ENCODE peak calls at places on chromosome 2, in four cellular contexts. W, S, C and F are unnamed samples.

GRCh38 chr2:237894396-237894979 is 35.1 kb downstream of the RAMP1 start:
- DNase-seq in C (no peak), W (no peak), S (no peak), F (no peak)

GRCh38 chr2:21220930-21221329 is 97.2 kb downstream of the TDRD15 start:
- DNase-seq in W (no peak), S (no peak), C (no peak), F (no peak)

GRCh38 chr2:164335128-164335527 is 286.2 kb downstream of the GRB14 start:
- DNase-seq in C (no peak), W (no peak), S (no peak), F (no peak)

GRCh38 chr2:129754431-129754830 is 225.0 kb upstream of the RAB6C start:
- DNase-seq in W (no peak), S (peak), C (no peak), F (no peak)

GRCh38 chr2:36561223-36561944 is 36.6 kb downstream of the FEZ2 start:
- DNase-seq in W (no peak), S (no peak), C (no peak), F (peak)

GRCh38 chr2:37500031-37500430 is 155.6 kb downstream of the QPCT start:
- DNase-seq in C (no peak), S (no peak), W (no peak), F (no peak)

GRCh38 chr2:205364261-205364660 is 318.0 kb upstream of the NRP2 start:
- DNase-seq in S (no peak), C (no peak), W (no peak), F (no peak)

GRCh38 chr2:215841175-215841816 is 172.1 kb downstream of the MREG start:
- DNase-seq in C (no peak), W (no peak), S (no peak), F (no peak)

GRCh38 chr2:25251032-25251460 is 82.7 kb upstream of the POMC start:
- DNase-seq in S (no peak), W (no peak), C (no peak), F (no peak)

GRCh38 chr2:200640171-200640570 is 54.4 kb downstream of the AOX1 start:
- DNase-seq in C (no peak), W (no peak), S (no peak), F (no peak)

GRCh38 chr2:222907790-222908431 is 47.1 kb downstream of the ACSL3 start:
- DNase-seq in C (no peak), W (no peak), S (no peak), F (no peak)

GRCh38 chr2:179876266-179876665 is 14.9 kb upstream of the ZNF385B start:
- DNase-seq in C (no peak), W (no peak), S (no peak), F (no peak)

GRCh38 chr2:229775614-229776313 is 61.4 kb upstream of the DNER start:
- DNase-seq in S (no peak), C (no peak), W (no peak), F (no peak)

GRCh38 chr2:111534816-111535803 is 348.9 kb downstream of the ANAPC1 start:
- DNase-seq in C (no peak), S (no peak), W (no peak), F (peak)

GRCh38 chr2:230906471-230907230 is 18.4 kb downstream of the GPR55 start:
- DNase-seq in S (no peak), W (no peak), C (no peak), F (no peak)

GRCh38 chr2:165274698-165275097 is 35.5 kb downstream of the SCN2A start:
- DNase-seq in C (peak), W (no peak), S (peak), F (no peak)

GRCh38 chr2:202689898-202690297 is 55.1 kb downstream of the FAM117B start:
- DNase-seq in W (no peak), C (no peak), S (no peak), F (no peak)

GRCh38 chr2:102342888-102343287 is 12.7 kb upstream of the IL18R1 start:
- DNase-seq in S (peak), C (no peak), W (no peak), F (no peak)

GRCh38 chr2:217108575-217109027 is 248.7 kb upstream of the TNP1 start:
- DNase-seq in C (no peak), W (no peak), S (no peak), F (no peak)

GRCh38 chr2:216216951-216217903 is 108.1 kb downstream of the XRCC5 start:
- DNase-seq in C (no peak), S (no peak), W (no peak), F (peak)

GRCh38 chr2:17300141-17300540 is 218.1 kb downstream of the RAD51AP2 start:
- DNase-seq in C (no peak), S (no peak), W (no peak), F (no peak)

GRCh38 chr2:136110528-136110927 is 7.4 kb downstream of the CXCR4 start:
- DNase-seq in S (no peak), C (no peak), W (no peak), F (no peak)

GRCh38 chr2:46610014-46610413 is 130.6 kb downstream of the TMEM247 start:
- DNase-seq in W (no peak), C (no peak), S (no peak), F (no peak)

DNA sequence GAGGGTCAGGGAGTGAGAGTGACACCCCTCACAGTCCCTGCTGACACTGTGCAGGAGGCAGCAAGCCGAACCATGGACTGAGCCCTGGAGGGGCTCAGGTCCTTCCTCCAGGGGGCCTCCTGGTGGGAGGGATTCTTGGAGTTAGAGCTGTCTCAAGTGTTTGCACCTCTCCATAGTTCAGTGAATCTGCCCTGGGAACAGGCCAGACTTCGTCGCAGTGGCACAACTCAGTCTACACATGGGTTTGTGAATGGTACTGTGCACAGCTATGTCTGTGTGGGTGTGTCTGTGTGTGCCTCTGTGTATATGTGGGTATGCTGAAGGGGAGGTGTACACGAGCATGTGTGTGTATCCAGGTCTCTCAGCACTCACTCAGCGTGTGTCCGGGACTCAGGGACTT is 36.4 kb downstream of the PAX8 start:
- DNase-seq in C (no peak), S (no peak), W (no peak), F (no peak)
- TF ChIP-seq POLR2A in C (no peak), S (no peak), W (peak), F (no peak)

GRCh38 chr2:9630001-9630749 is 622 bp downstream of the YWHAQ start:
- DNase-seq in S (peak), W (peak), C (peak), F (no peak)
- TF ChIP-seq POLR2A in S (peak), W (no peak), C (no peak), F (peak)

DNA sequence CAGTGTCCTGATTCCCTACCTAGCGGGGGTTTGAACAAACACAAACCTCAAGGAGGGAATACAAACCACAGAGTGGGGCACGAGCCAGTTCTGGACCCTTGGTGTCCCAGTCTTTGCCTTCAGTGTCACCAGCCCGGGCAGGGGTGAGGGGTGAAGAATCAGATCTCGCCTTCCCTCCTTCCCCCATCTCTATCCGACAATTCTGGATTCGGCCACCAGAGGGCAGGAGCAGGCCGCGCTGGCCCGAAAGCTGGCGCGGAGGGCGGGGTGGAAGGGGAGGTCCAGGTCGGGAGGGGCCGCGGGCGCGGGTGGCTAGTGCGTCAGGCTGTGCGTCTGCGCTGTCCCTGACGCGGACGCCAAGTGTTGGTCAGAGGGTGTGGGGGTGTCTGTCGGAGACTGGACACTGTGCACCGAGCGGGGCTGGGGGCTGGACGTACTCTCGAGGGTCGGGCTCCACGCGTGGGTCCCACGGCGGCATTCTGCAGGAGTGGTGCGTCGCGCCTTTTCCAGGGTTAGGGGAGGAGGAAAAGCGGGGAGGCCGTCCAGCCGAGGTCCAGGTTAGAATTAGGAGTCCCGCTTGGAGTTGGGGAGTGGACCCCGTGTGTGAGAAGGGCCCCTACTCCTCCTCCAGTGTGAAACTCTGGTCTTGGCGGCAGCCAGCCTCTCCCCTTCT is 2.9 kb upstream of the CRYBA2 start:
- DNase-seq in S (peak), C (peak), W (peak), F (peak)
- TF ChIP-seq POLR2A in S (peak), C (no peak), W (no peak), F (peak)

GRCh38 chr2:74488643-74489481 is 6.0 kb downstream of the TTC31 start:
- DNase-seq in S (no peak), W (no peak), C (no peak), F (no peak)

GRCh38 chr2:74486141-74486540 is 3.3 kb downstream of the TTC31 start:
- DNase-seq in C (no peak), W (no peak), S (no peak), F (no peak)

GRCh38 chr2:74481432-74481831 is 1.4 kb downstream of the CCDC142 start:
- DNase-seq in C (no peak), W (no peak), S (no peak), F (no peak)

GRCh38 chr2:74481961-74482800 is 617 bp downstream of the CCDC142 start:
- DNase-seq in C (no peak), W (peak), S (no peak), F (no peak)

DNA sequence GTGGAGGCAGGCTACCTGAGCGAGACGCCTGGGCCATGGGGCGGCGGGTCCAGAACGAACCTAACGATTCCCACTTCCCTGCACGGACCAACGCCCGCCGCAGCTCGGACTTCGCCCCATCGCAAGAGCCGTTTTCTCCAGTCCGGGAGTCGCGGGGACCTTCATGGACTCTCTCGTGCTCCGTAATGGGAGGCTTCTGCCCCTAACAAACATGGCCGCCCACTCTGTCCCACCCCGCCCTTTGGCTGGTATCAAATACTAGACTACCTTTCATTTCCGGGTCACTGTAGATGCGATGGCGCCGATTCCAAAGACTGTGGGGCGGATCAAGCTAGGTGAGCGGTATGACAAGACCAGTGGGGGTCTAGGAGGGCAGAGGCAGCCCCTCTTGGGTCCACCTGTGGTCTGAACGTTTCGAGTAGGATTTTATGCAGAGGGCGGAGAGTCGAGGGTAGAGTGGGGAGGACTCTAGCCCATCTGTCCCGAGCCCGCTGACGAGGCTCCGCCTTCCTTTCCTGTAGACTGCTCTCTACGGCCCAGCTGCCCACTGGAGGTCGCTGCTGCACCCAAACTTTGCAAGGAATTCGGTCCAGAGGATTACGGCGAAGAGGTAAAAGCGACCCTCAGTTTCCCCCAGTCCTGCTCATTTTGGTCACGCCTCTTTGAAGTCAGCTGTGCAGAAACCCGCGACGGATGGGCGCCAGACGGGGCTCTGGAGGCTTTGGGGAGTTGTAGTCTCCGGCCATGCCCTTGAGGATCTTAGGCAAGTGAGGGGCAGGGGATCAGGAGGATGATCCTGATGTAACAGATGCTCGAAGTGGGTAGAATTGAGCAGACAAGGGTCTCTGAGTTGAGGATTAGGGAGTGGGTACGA is at the start of the genes CCDC142 and TTC31:
- DNase-seq in C (peak), W (peak), S (peak), F (peak)
- TF ChIP-seq POLR2A in C (peak), W (peak), S (peak), F (peak)

GRCh38 chr2:27737676-27738348 is 33.7 kb upstream of the MRPL33 start:
- DNase-seq in W (no peak), S (no peak), C (no peak), F (no peak)

GRCh38 chr2:27736031-27736889 is 35.3 kb upstream of the MRPL33 start:
- DNase-seq in W (no peak), C (no peak), S (no peak), F (no peak)

GRCh38 chr2:27736890-27737204 is 34.7 kb upstream of the MRPL33 start:
- DNase-seq in W (no peak), S (no peak), C (no peak), F (no peak)

GRCh38 chr2:27734305-27734704 is 37.2 kb upstream of the MRPL33 start:
- DNase-seq in W (no peak), C (no peak), S (no peak), F (no peak)

DNA sequence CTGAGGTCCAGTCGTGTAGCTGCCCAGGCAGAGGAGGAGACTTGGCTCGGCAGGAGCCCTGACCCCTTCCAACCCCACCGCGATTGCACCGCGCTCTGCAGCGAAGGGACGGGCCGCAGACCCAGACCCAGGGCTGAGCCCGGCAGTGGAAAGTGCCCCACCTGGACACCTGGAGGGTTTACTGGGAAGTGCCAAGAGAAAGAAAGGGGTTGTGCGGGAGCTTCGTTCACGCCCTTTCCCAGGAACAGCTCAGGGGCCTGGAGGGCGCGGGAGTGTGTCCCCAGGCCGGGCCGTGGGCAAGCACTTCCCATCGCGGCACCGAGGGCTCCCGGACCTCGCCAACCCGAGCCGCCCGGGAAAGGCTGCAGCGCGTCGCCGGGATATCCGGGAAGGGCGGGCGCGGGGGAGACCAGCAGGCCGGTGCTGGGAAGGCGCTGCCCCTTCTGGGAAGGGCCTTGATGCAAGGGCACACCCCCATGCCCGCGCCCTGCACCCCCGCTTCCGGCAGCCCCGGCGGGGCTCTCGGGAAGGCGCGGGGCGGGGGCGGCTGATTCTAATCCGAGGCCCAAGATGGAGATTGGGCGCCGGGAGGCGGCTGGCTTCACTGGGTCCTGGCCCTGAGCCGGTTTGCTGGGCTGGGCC is 36.1 kb upstream of the MRPL33 start:
- DNase-seq in C (peak), S (peak), W (no peak), F (peak)
- TF ChIP-seq POLR2A in C (peak), S (peak), W (no peak), F (peak)

GRCh38 chr2:60539177-60539576 is 14.3 kb downstream of the BCL11A start:
- DNase-seq in W (no peak), C (no peak), S (no peak), F (no peak)
- TF ChIP-seq POLR2A in W (no peak), C (no peak), S (no peak), F (no peak)

DNA sequence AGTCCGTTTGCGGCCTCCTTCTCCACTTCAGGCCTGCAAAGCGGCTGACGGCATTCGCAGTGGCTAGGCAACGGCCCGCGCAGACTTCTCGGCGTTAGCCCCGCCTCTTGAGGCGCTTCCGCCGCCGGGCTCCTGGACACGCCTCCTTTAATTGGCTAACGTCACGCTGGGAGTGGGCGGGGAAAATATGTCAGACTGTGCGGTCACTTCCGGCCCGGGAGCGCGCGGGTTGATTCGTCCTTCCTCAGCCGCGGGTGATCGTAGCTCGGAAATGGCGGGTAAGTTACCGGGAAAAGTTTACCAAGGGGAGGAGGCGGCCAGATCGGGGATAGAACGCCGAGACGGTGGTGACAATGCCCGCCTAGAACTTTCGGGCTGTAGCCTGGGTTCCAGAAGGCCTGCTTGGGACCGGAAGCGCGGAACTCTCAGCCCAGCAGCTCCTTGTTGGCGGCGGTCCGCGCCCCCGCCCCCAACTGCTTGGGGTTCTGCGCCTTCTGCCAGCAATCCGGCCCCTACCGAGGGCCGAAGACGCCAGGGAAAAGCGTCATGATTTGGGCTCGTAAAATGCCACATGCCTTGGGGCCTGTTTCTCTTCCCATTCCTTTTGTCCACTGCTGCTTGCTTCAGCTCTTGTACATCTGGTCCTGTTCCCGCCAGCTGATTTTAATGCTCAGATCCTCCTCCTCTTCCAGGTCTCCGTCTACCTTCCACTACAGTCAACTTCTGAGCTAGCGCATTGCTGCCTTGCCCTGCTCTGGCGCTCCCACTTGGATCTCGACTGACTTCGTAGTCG is at the start of gene HAT1:
- DNase-seq in S (peak), C (peak), W (peak), F (peak)
- TF ChIP-seq POLR2A in S (peak), C (peak), W (peak), F (peak)

DNA sequence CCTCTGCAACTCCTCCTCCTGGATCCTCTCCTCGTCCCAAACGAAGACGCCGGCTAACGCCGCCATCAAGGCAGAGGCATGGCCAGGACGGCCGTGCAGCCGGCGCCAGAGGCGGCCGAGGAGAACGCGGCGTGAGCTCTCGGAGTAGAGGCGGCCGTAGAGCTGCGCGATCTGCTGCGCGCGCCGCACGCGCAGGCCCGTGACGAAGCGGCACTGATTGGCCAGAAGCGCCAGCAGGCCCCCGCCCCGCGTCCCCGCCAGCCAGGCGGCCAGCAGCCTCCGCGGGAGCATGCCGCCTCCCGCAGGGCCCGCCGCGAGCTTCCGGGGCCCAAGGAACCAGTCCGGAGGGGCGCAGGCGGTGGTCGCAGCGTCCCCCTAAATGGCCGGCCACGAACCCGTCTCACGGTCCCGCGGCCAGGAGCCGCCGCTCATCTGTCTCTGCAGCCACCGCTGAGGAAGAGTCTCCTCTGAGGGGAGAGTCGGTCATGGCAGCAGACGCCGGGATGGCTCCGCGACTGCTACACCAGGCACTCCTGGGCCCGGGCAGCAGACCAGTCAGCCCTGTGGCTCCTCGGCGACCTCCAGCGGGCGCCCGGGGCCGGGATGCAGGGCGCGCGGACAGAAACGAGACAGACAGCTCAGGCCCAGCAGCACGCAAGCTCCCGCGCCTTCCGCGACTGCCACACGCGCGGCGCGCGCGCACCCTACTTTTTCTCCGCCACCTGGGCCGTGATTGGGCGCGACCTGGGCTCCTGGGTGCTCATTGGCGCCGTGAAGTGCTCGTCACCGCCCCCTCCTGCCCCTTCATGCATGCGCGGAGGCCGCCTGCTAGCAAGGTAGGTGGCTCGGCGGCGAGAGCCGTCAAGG is at the start of gene STARD7:
- DNase-seq in W (peak), C (peak), S (peak), F (peak)
- TF ChIP-seq POLR2A in W (peak), C (peak), S (peak), F (peak)